ENCODE peak calls at places on chromosome 3, in ten cellular contexts. H is EL; W is epithelial cell of prostate; Z is AG08395; B is NCI-H524 treated with DMSO at 0.1 percent for 48 hours; U is glutamatergic neuron; L is uterus; J is stimulated activated CD4-positive, alpha-beta T cell treated with anti-CD3 and anti-CD28 coated beads, Interleukin-2, amount 100 ng/mL, for 48 hours; R is GF-D8; C is mesenteric fat pad. N is an unnamed sample.

GRCh38 chr3:127803619-127804018 is 18.7 kb downstream of the MGLL start:
- DNase-seq in Z (peak), C (no peak), H (peak), W (peak), B (no peak), U (no peak), R (no peak), J (no peak), L (no peak), N (no peak)

GRCh38 chr3:113898892-113899291 is 48.9 kb upstream of the ZDHHC23 start:
- DNase-seq in C (no peak), R (no peak), J (no peak), H (peak), W (no peak), Z (peak), B (no peak), U (no peak), L (no peak), N (no peak)

GRCh38 chr3:55446860-55447259 is 40.2 kb downstream of the WNT5A start:
- DNase-seq in J (no peak), H (no peak), C (no peak), B (no peak), Z (no peak), R (no peak), L (no peak), W (no peak), U (no peak), N (no peak)

GRCh38 chr3:133933097-133934024 is 37.7 kb upstream of the RAB6B start:
- DNase-seq in Z (no peak), C (peak), W (no peak), U (no peak), H (no peak), R (no peak), B (no peak), L (no peak), J (no peak), N (no peak)

GRCh38 chr3:119420196-119420595 is 43.2 kb downstream of the TMEM39A start:
- DNase-seq in Z (no peak), H (no peak), W (no peak), L (no peak), C (no peak), J (no peak), U (no peak), R (no peak), B (no peak), N (no peak)

GRCh38 chr3:110243081-110243480 is 828.5 kb upstream of the NECTIN3 start:
- DNase-seq in Z (no peak), W (no peak), U (no peak), R (no peak), H (peak), L (no peak), B (peak), J (no peak), C (no peak), N (no peak)

GRCh38 chr3:30271781-30272180 is 334.6 kb upstream of the TGFBR2 start:
- DNase-seq in J (no peak), R (no peak), U (no peak), B (no peak), W (no peak), C (no peak), Z (no peak), H (no peak), L (no peak), N (no peak)

GRCh38 chr3:58022490-58022889 is 14.3 kb downstream of the FLNB start:
- DNase-seq in B (no peak), H (no peak), W (no peak), Z (no peak), L (no peak), U (no peak), C (no peak), J (no peak), R (no peak), N (no peak)

GRCh38 chr3:39812537-39812936 is 3.1 kb downstream of the MYRIP start:
- DNase-seq in H (peak), J (no peak), W (no peak), R (no peak), L (no peak), C (no peak), U (peak), B (no peak), Z (no peak), N (no peak)